ENCODE peak calls at places on chromosomes 1 and 21, in ten cellular contexts. One of them, this sample, is unnamed.

GRCh38 chr1:215807926-215808325 is 240.8 kb downstream of the KCTD3 start:
- DNase-seq in nephron progenitor cell: no peak
- DNase-seq in dermis microvascular lymphatic vessel endothelial cell: no peak
- DNase-seq in RWPE1: no peak
- DNase-seq in GM03348: no peak
- DNase-seq in NCI-H1105 treated with DMSO at 0.1 percent for 48 hours: no peak
- DNase-seq in activated T-helper 1 cell treated with anti-CD3 and anti-CD28 coated beads, Interleukin-2, amount 50 U/mL, for 16 hours: no peak
- DNase-seq in posterior vena cava: no peak
- DNase-seq in A549: no peak
- DNase-seq in mesenchymal stem cell: no peak
- DNase-seq in this sample: no peak

GRCh38 chr1:234613128-234613875 is 3.3 kb upstream of the IRF2BP2 start:
- DNase-seq in posterior vena cava: no peak
- DNase-seq in mesenchymal stem cell: peak
- DNase-seq in NCI-H1105 treated with DMSO at 0.1 percent for 48 hours: no peak
- DNase-seq in RWPE1: no peak
- DNase-seq in nephron progenitor cell: no peak
- DNase-seq in GM03348: peak
- DNase-seq in A549: no peak
- DNase-seq in activated T-helper 1 cell treated with anti-CD3 and anti-CD28 coated beads, Interleukin-2, amount 50 U/mL, for 16 hours: no peak
- DNase-seq in dermis microvascular lymphatic vessel endothelial cell: no peak
- DNase-seq in this sample: no peak

GRCh38 chr1:241432241-241432640 is 75.2 kb upstream of the RGS7 start:
- DNase-seq in A549: no peak
- DNase-seq in activated T-helper 1 cell treated with anti-CD3 and anti-CD28 coated beads, Interleukin-2, amount 50 U/mL, for 16 hours: no peak
- DNase-seq in RWPE1: no peak
- DNase-seq in nephron progenitor cell: no peak
- DNase-seq in mesenchymal stem cell: no peak
- DNase-seq in GM03348: no peak
- DNase-seq in NCI-H1105 treated with DMSO at 0.1 percent for 48 hours: no peak
- DNase-seq in dermis microvascular lymphatic vessel endothelial cell: no peak
- DNase-seq in posterior vena cava: no peak
- DNase-seq in this sample: no peak

GRCh38 chr1:47623174-47623940 is 185.5 kb downstream of the FOXD2 start:
- DNase-seq in posterior vena cava: peak
- DNase-seq in activated T-helper 1 cell treated with anti-CD3 and anti-CD28 coated beads, Interleukin-2, amount 50 U/mL, for 16 hours: no peak
- DNase-seq in A549: no peak
- DNase-seq in RWPE1: no peak
- DNase-seq in dermis microvascular lymphatic vessel endothelial cell: no peak
- DNase-seq in GM03348: no peak
- DNase-seq in NCI-H1105 treated with DMSO at 0.1 percent for 48 hours: no peak
- DNase-seq in nephron progenitor cell: no peak
- DNase-seq in mesenchymal stem cell: no peak
- DNase-seq in this sample: no peak

GRCh38 chr21:27407296-27407695 is 440.4 kb upstream of the ADAMTS5 start:
- DNase-seq in GM03348: no peak
- DNase-seq in mesenchymal stem cell: no peak
- DNase-seq in nephron progenitor cell: no peak
- DNase-seq in dermis microvascular lymphatic vessel endothelial cell: no peak
- DNase-seq in posterior vena cava: no peak
- DNase-seq in NCI-H1105 treated with DMSO at 0.1 percent for 48 hours: no peak
- DNase-seq in RWPE1: no peak
- DNase-seq in A549: no peak
- DNase-seq in activated T-helper 1 cell treated with anti-CD3 and anti-CD28 coated beads, Interleukin-2, amount 50 U/mL, for 16 hours: no peak
- DNase-seq in this sample: peak

GRCh38 chr21:31045841-31046240 is 7.6 kb upstream of the KRTAP19-8 start:
- DNase-seq in dermis microvascular lymphatic vessel endothelial cell: no peak
- DNase-seq in posterior vena cava: no peak
- DNase-seq in RWPE1: no peak
- DNase-seq in mesenchymal stem cell: no peak
- DNase-seq in GM03348: no peak
- DNase-seq in NCI-H1105 treated with DMSO at 0.1 percent for 48 hours: no peak
- DNase-seq in activated T-helper 1 cell treated with anti-CD3 and anti-CD28 coated beads, Interleukin-2, amount 50 U/mL, for 16 hours: no peak
- DNase-seq in nephron progenitor cell: no peak
- DNase-seq in A549: no peak
- DNase-seq in this sample: no peak

GRCh38 chr1:238293075-238293474 is 402.4 kb upstream of the ZP4 start:
- DNase-seq in nephron progenitor cell: no peak
- DNase-seq in NCI-H1105 treated with DMSO at 0.1 percent for 48 hours: no peak
- DNase-seq in GM03348: no peak
- DNase-seq in posterior vena cava: no peak
- DNase-seq in mesenchymal stem cell: no peak
- DNase-seq in RWPE1: no peak
- DNase-seq in A549: no peak
- DNase-seq in activated T-helper 1 cell treated with anti-CD3 and anti-CD28 coated beads, Interleukin-2, amount 50 U/mL, for 16 hours: no peak
- DNase-seq in dermis microvascular lymphatic vessel endothelial cell: no peak
- DNase-seq in this sample: no peak

GRCh38 chr1:152654110-152654509 is 9.1 kb upstream of the LCE2D start:
- DNase-seq in NCI-H1105 treated with DMSO at 0.1 percent for 48 hours: peak
- DNase-seq in GM03348: peak
- DNase-seq in posterior vena cava: no peak
- DNase-seq in A549: peak
- DNase-seq in nephron progenitor cell: peak
- DNase-seq in activated T-helper 1 cell treated with anti-CD3 and anti-CD28 coated beads, Interleukin-2, amount 50 U/mL, for 16 hours: no peak
- DNase-seq in mesenchymal stem cell: no peak
- DNase-seq in dermis microvascular lymphatic vessel endothelial cell: peak
- DNase-seq in RWPE1: peak
- DNase-seq in this sample: peak

GRCh38 chr1:110210604-110211502 is 739 bp downstream of the KCNC4 start:
- DNase-seq in posterior vena cava: peak
- DNase-seq in A549: peak
- DNase-seq in NCI-H1105 treated with DMSO at 0.1 percent for 48 hours: peak
- DNase-seq in dermis microvascular lymphatic vessel endothelial cell: no peak
- DNase-seq in activated T-helper 1 cell treated with anti-CD3 and anti-CD28 coated beads, Interleukin-2, amount 50 U/mL, for 16 hours: peak
- DNase-seq in RWPE1: peak
- DNase-seq in mesenchymal stem cell: peak
- DNase-seq in GM03348: peak
- DNase-seq in nephron progenitor cell: peak
- DNase-seq in this sample: peak

GRCh38 chr1:166544561-166544960 is 294.7 kb upstream of the POGK start:
- DNase-seq in mesenchymal stem cell: no peak
- DNase-seq in NCI-H1105 treated with DMSO at 0.1 percent for 48 hours: no peak
- DNase-seq in activated T-helper 1 cell treated with anti-CD3 and anti-CD28 coated beads, Interleukin-2, amount 50 U/mL, for 16 hours: no peak
- DNase-seq in GM03348: no peak
- DNase-seq in posterior vena cava: no peak
- DNase-seq in RWPE1: no peak
- DNase-seq in A549: no peak
- DNase-seq in dermis microvascular lymphatic vessel endothelial cell: no peak
- DNase-seq in nephron progenitor cell: no peak
- DNase-seq in this sample: no peak

GRCh38 chr1:21149430-21149861 is 27.3 kb downstream of the EIF4G3 start:
- DNase-seq in nephron progenitor cell: no peak
- DNase-seq in A549: peak
- DNase-seq in mesenchymal stem cell: peak
- DNase-seq in NCI-H1105 treated with DMSO at 0.1 percent for 48 hours: no peak
- DNase-seq in posterior vena cava: no peak
- DNase-seq in dermis microvascular lymphatic vessel endothelial cell: peak
- DNase-seq in GM03348: peak
- DNase-seq in RWPE1: peak
- DNase-seq in activated T-helper 1 cell treated with anti-CD3 and anti-CD28 coated beads, Interleukin-2, amount 50 U/mL, for 16 hours: no peak
- DNase-seq in this sample: no peak

GRCh38 chr1:198030682-198031081 is 113.5 kb downstream of the LHX9 start:
- DNase-seq in posterior vena cava: no peak
- DNase-seq in mesenchymal stem cell: no peak
- DNase-seq in A549: no peak
- DNase-seq in dermis microvascular lymphatic vessel endothelial cell: no peak
- DNase-seq in RWPE1: no peak
- DNase-seq in GM03348: peak
- DNase-seq in activated T-helper 1 cell treated with anti-CD3 and anti-CD28 coated beads, Interleukin-2, amount 50 U/mL, for 16 hours: no peak
- DNase-seq in nephron progenitor cell: no peak
- DNase-seq in NCI-H1105 treated with DMSO at 0.1 percent for 48 hours: no peak
- DNase-seq in this sample: no peak

GRCh38 chr1:26785611-26786436 is 1.9 kb upstream of the PIGV start:
- DNase-seq in NCI-H1105 treated with DMSO at 0.1 percent for 48 hours: no peak
- DNase-seq in RWPE1: no peak
- DNase-seq in activated T-helper 1 cell treated with anti-CD3 and anti-CD28 coated beads, Interleukin-2, amount 50 U/mL, for 16 hours: no peak
- DNase-seq in nephron progenitor cell: no peak
- DNase-seq in mesenchymal stem cell: peak
- DNase-seq in GM03348: peak
- DNase-seq in A549: no peak
- DNase-seq in posterior vena cava: no peak
- DNase-seq in dermis microvascular lymphatic vessel endothelial cell: no peak
- DNase-seq in this sample: peak

GRCh38 chr1:95625224-95625623 is 391.2 kb downstream of the RWDD3 start:
- DNase-seq in activated T-helper 1 cell treated with anti-CD3 and anti-CD28 coated beads, Interleukin-2, amount 50 U/mL, for 16 hours: no peak
- DNase-seq in dermis microvascular lymphatic vessel endothelial cell: no peak
- DNase-seq in mesenchymal stem cell: no peak
- DNase-seq in NCI-H1105 treated with DMSO at 0.1 percent for 48 hours: no peak
- DNase-seq in GM03348: no peak
- DNase-seq in nephron progenitor cell: no peak
- DNase-seq in RWPE1: no peak
- DNase-seq in posterior vena cava: no peak
- DNase-seq in A549: no peak
- DNase-seq in this sample: no peak

GRCh38 chr1:89815611-89816010 is 5.2 kb upstream of the LRRC8D start:
- DNase-seq in NCI-H1105 treated with DMSO at 0.1 percent for 48 hours: no peak
- DNase-seq in nephron progenitor cell: no peak
- DNase-seq in activated T-helper 1 cell treated with anti-CD3 and anti-CD28 coated beads, Interleukin-2, amount 50 U/mL, for 16 hours: no peak
- DNase-seq in GM03348: no peak
- DNase-seq in RWPE1: no peak
- DNase-seq in A549: no peak
- DNase-seq in dermis microvascular lymphatic vessel endothelial cell: no peak
- DNase-seq in posterior vena cava: no peak
- DNase-seq in mesenchymal stem cell: no peak
- DNase-seq in this sample: no peak

GRCh38 chr1:27554777-27555699 is 48.9 kb downstream of the AHDC1 start:
- DNase-seq in GM03348: no peak
- DNase-seq in NCI-H1105 treated with DMSO at 0.1 percent for 48 hours: no peak
- DNase-seq in RWPE1: no peak
- DNase-seq in mesenchymal stem cell: peak
- DNase-seq in dermis microvascular lymphatic vessel endothelial cell: no peak
- DNase-seq in activated T-helper 1 cell treated with anti-CD3 and anti-CD28 coated beads, Interleukin-2, amount 50 U/mL, for 16 hours: no peak
- DNase-seq in posterior vena cava: no peak
- DNase-seq in A549: no peak
- DNase-seq in nephron progenitor cell: no peak
- DNase-seq in this sample: no peak

GRCh38 chr1:216686860-216687545 is 36.2 kb downstream of the ESRRG start:
- DNase-seq in mesenchymal stem cell: peak
- DNase-seq in dermis microvascular lymphatic vessel endothelial cell: no peak
- DNase-seq in GM03348: no peak
- DNase-seq in nephron progenitor cell: no peak
- DNase-seq in A549: no peak
- DNase-seq in NCI-H1105 treated with DMSO at 0.1 percent for 48 hours: no peak
- DNase-seq in activated T-helper 1 cell treated with anti-CD3 and anti-CD28 coated beads, Interleukin-2, amount 50 U/mL, for 16 hours: no peak
- DNase-seq in RWPE1: no peak
- DNase-seq in posterior vena cava: no peak
- DNase-seq in this sample: peak

GRCh38 chr1:44044071-44044801 is 13.0 kb upstream of the SLC6A9 start:
- DNase-seq in NCI-H1105 treated with DMSO at 0.1 percent for 48 hours: no peak
- DNase-seq in A549: no peak
- DNase-seq in mesenchymal stem cell: no peak
- DNase-seq in posterior vena cava: no peak
- DNase-seq in dermis microvascular lymphatic vessel endothelial cell: no peak
- DNase-seq in activated T-helper 1 cell treated with anti-CD3 and anti-CD28 coated beads, Interleukin-2, amount 50 U/mL, for 16 hours: no peak
- DNase-seq in RWPE1: no peak
- DNase-seq in nephron progenitor cell: no peak
- DNase-seq in GM03348: no peak
- DNase-seq in this sample: no peak

GRCh38 chr1:35268282-35269189 is at the start of gene ZMYM4:
- DNase-seq in dermis microvascular lymphatic vessel endothelial cell: peak
- DNase-seq in A549: peak
- DNase-seq in GM03348: peak
- DNase-seq in posterior vena cava: peak
- DNase-seq in nephron progenitor cell: peak
- DNase-seq in NCI-H1105 treated with DMSO at 0.1 percent for 48 hours: peak
- DNase-seq in RWPE1: peak
- DNase-seq in activated T-helper 1 cell treated with anti-CD3 and anti-CD28 coated beads, Interleukin-2, amount 50 U/mL, for 16 hours: peak
- DNase-seq in mesenchymal stem cell: peak
- DNase-seq in this sample: peak

GRCh38 chr1:214581785-214582184 is 21.2 kb upstream of the CENPF start:
- DNase-seq in dermis microvascular lymphatic vessel endothelial cell: no peak
- DNase-seq in mesenchymal stem cell: peak
- DNase-seq in GM03348: peak
- DNase-seq in NCI-H1105 treated with DMSO at 0.1 percent for 48 hours: no peak
- DNase-seq in activated T-helper 1 cell treated with anti-CD3 and anti-CD28 coated beads, Interleukin-2, amount 50 U/mL, for 16 hours: no peak
- DNase-seq in RWPE1: peak
- DNase-seq in posterior vena cava: no peak
- DNase-seq in nephron progenitor cell: no peak
- DNase-seq in A549: peak
- DNase-seq in this sample: no peak

GRCh38 chr1:163171826-163172225 is 30.9 kb downstream of the RGS5 start:
- DNase-seq in NCI-H1105 treated with DMSO at 0.1 percent for 48 hours: no peak
- DNase-seq in mesenchymal stem cell: no peak
- DNase-seq in RWPE1: no peak
- DNase-seq in A549: no peak
- DNase-seq in posterior vena cava: no peak
- DNase-seq in dermis microvascular lymphatic vessel endothelial cell: no peak
- DNase-seq in activated T-helper 1 cell treated with anti-CD3 and anti-CD28 coated beads, Interleukin-2, amount 50 U/mL, for 16 hours: no peak
- DNase-seq in GM03348: no peak
- DNase-seq in nephron progenitor cell: no peak
- DNase-seq in this sample: no peak

GRCh38 chr21:45330075-45330781 is 42.5 kb upstream of the POFUT2 start:
- DNase-seq in RWPE1: peak
- DNase-seq in dermis microvascular lymphatic vessel endothelial cell: no peak
- DNase-seq in A549: peak
- DNase-seq in posterior vena cava: peak
- DNase-seq in NCI-H1105 treated with DMSO at 0.1 percent for 48 hours: no peak
- DNase-seq in GM03348: peak
- DNase-seq in mesenchymal stem cell: peak
- DNase-seq in nephron progenitor cell: no peak
- DNase-seq in activated T-helper 1 cell treated with anti-CD3 and anti-CD28 coated beads, Interleukin-2, amount 50 U/mL, for 16 hours: no peak
- DNase-seq in this sample: no peak

GRCh38 chr1:54378157-54378883 is 27.9 kb downstream of the SSBP3 start:
- DNase-seq in mesenchymal stem cell: no peak
- DNase-seq in NCI-H1105 treated with DMSO at 0.1 percent for 48 hours: no peak
- DNase-seq in GM03348: no peak
- DNase-seq in A549: no peak
- DNase-seq in posterior vena cava: no peak
- DNase-seq in activated T-helper 1 cell treated with anti-CD3 and anti-CD28 coated beads, Interleukin-2, amount 50 U/mL, for 16 hours: no peak
- DNase-seq in nephron progenitor cell: peak
- DNase-seq in RWPE1: no peak
- DNase-seq in dermis microvascular lymphatic vessel endothelial cell: no peak
- DNase-seq in this sample: peak

GRCh38 chr1:9625761-9626160 is 25.8 kb upstream of the PIK3CD start:
- DNase-seq in dermis microvascular lymphatic vessel endothelial cell: no peak
- DNase-seq in activated T-helper 1 cell treated with anti-CD3 and anti-CD28 coated beads, Interleukin-2, amount 50 U/mL, for 16 hours: no peak
- DNase-seq in NCI-H1105 treated with DMSO at 0.1 percent for 48 hours: no peak
- DNase-seq in RWPE1: no peak
- DNase-seq in A549: no peak
- DNase-seq in mesenchymal stem cell: no peak
- DNase-seq in GM03348: no peak
- DNase-seq in posterior vena cava: no peak
- DNase-seq in nephron progenitor cell: no peak
- DNase-seq in this sample: no peak

GRCh38 chr1:22711071-22711470 is 432 bp downstream of the EPHB2 start:
- DNase-seq in activated T-helper 1 cell treated with anti-CD3 and anti-CD28 coated beads, Interleukin-2, amount 50 U/mL, for 16 hours: no peak
- DNase-seq in NCI-H1105 treated with DMSO at 0.1 percent for 48 hours: no peak
- DNase-seq in dermis microvascular lymphatic vessel endothelial cell: no peak
- DNase-seq in posterior vena cava: no peak
- DNase-seq in GM03348: no peak
- DNase-seq in A549: no peak
- DNase-seq in mesenchymal stem cell: no peak
- DNase-seq in RWPE1: peak
- DNase-seq in nephron progenitor cell: no peak
- DNase-seq in this sample: peak

GRCh38 chr1:4425892-4426291 is 228.5 kb upstream of the AJAP1 start:
- DNase-seq in posterior vena cava: no peak
- DNase-seq in GM03348: no peak
- DNase-seq in NCI-H1105 treated with DMSO at 0.1 percent for 48 hours: no peak
- DNase-seq in dermis microvascular lymphatic vessel endothelial cell: no peak
- DNase-seq in activated T-helper 1 cell treated with anti-CD3 and anti-CD28 coated beads, Interleukin-2, amount 50 U/mL, for 16 hours: no peak
- DNase-seq in RWPE1: no peak
- DNase-seq in mesenchymal stem cell: no peak
- DNase-seq in nephron progenitor cell: peak
- DNase-seq in A549: peak
- DNase-seq in this sample: peak